ENCODE peak calls at places on chromosomes 1 and 21, in seven cellular contexts. T, B, C, I, J, O and G are unnamed samples.

GRCh38 chr1:157359309-157360020 is 192.8 kb downstream of the FCRL5 start:
- DNase-seq in C (no peak), T (no peak), J (no peak), I (no peak), B (no peak), O (no peak), G (no peak)

GRCh38 chr1:155978973-155979429 is 654 bp upstream of the ARHGEF2 start:
- DNase-seq in I (no peak), C (peak), T (peak), O (no peak), J (peak), B (no peak), G (no peak)

GRCh38 chr1:57131701-57132394 is 166.0 kb upstream of the C8B start:
- DNase-seq in J (no peak), C (peak), B (no peak), I (no peak), T (no peak), O (no peak), G (no peak)

GRCh38 chr1:226209307-226210059 is 14.0 kb upstream of the MIXL1 start:
- DNase-seq in C (no peak), I (no peak), B (no peak), T (no peak), J (no peak), O (no peak), G (no peak)

GRCh38 chr1:213821175-213821942 is 166.4 kb upstream of the PROX1 start:
- DNase-seq in T (no peak), J (no peak), O (no peak), B (no peak), C (no peak), I (no peak), G (no peak)

GRCh38 chr1:222061711-222062359 is 319.9 kb upstream of the DUSP10 start:
- DNase-seq in J (no peak), I (no peak), O (no peak), T (no peak), B (no peak), C (no peak), G (no peak)

GRCh38 chr1:87853576-87854351 is 525.1 kb downstream of the LMO4 start:
- DNase-seq in C (no peak), I (no peak), O (no peak), B (no peak), T (peak), J (no peak), G (no peak)

GRCh38 chr21:43302769-43303168 is 124.2 kb downstream of the SIK1 start:
- DNase-seq in T (no peak), C (no peak), O (no peak), B (no peak), J (no peak), I (no peak), G (no peak)

GRCh38 chr1:162660598-162660997 is 28.3 kb downstream of the DDR2 start:
- DNase-seq in J (no peak), C (no peak), B (no peak), T (no peak), I (no peak), O (no peak), G (no peak)

GRCh38 chr1:20437640-20438039 is 48.4 kb downstream of the CAMK2N1 start:
- DNase-seq in I (no peak), J (no peak), B (no peak), O (no peak), C (no peak), T (no peak), G (no peak)

GRCh38 chr1:18234790-18235242 is 127.2 kb downstream of the IGSF21 start:
- DNase-seq in T (peak), J (peak), O (peak), C (peak), I (no peak), B (no peak), G (peak)

GRCh38 chr1:26127235-26128163 is 15.9 kb downstream of the PDIK1L start:
- DNase-seq in T (no peak), J (no peak), C (no peak), B (no peak), I (no peak), O (no peak), G (no peak)

GRCh38 chr1:5951846-5952410 is 40.3 kb downstream of the NPHP4 start:
- DNase-seq in T (no peak), I (peak), B (no peak), O (no peak), J (no peak), C (no peak), G (no peak)

GRCh38 chr1:92994105-92994712 is 32.9 kb upstream of the DIPK1A start:
- DNase-seq in J (peak), T (peak), O (peak), C (peak), I (no peak), B (peak), G (peak)

GRCh38 chr1:201191723-201192477 is 1.3 kb downstream of the IGFN1 start:
- DNase-seq in O (peak), T (peak), J (peak), I (no peak), C (peak), B (peak), G (no peak)

GRCh38 chr1:172708452-172708851 is 49.5 kb downstream of the FASLG start:
- DNase-seq in J (no peak), I (no peak), B (no peak), C (no peak), T (no peak), O (no peak), G (no peak)

GRCh38 chr1:206005761-206006160 is 2.6 kb upstream of the RAB7B start:
- DNase-seq in O (no peak), B (no peak), J (no peak), T (no peak), I (no peak), C (no peak), G (no peak)

GRCh38 chr1:230972855-230973271 is 5.8 kb downstream of the TTC13 start:
- DNase-seq in T (no peak), B (no peak), C (no peak), O (no peak), J (no peak), I (no peak), G (no peak)

GRCh38 chr1:44723064-44723463 is 7.9 kb downstream of the RNU5D-1 start:
- DNase-seq in I (no peak), C (no peak), B (no peak), J (no peak), O (no peak), T (no peak), G (no peak)

GRCh38 chr1:160256396-160257046 is 5.8 kb downstream of the DCAF8 start:
- DNase-seq in O (peak), T (peak), C (peak), I (no peak), B (no peak), J (peak), G (no peak)

GRCh38 chr1:15152318-15153183 is 996 bp upstream of the TMEM51 start:
- DNase-seq in J (peak), B (peak), O (peak), T (peak), C (peak), I (peak), G (no peak)

GRCh38 chr1:19439464-19440171 is 45.7 kb downstream of the CAPZB start:
- DNase-seq in J (peak), T (no peak), C (no peak), B (no peak), I (no peak), O (no peak), G (no peak)

GRCh38 chr1:109240158-109241152 is 8.9 kb upstream of the CELSR2 start:
- DNase-seq in O (peak), T (peak), B (no peak), J (no peak), C (peak), I (no peak), G (no peak)

GRCh38 chr1:7478797-7479499 is 292.1 kb upstream of the VAMP3 start:
- DNase-seq in B (no peak), O (peak), I (peak), T (peak), C (no peak), J (no peak), G (no peak)

GRCh38 chr21:40117236-40117635 is 250.0 kb downstream of the PCP4 start:
- DNase-seq in I (no peak), O (no peak), C (no peak), J (no peak), B (no peak), T (no peak), G (no peak)

GRCh38 chr1:51648180-51649109 is 31.6 kb downstream of the OSBPL9 start:
- DNase-seq in B (no peak), C (no peak), T (peak), J (peak), O (peak), I (peak), G (no peak)

GRCh38 chr1:226181996-226182714 is 4.4 kb downstream of the ACBD3 start:
- DNase-seq in I (peak), C (peak), T (peak), J (peak), O (peak), B (peak), G (no peak)

GRCh38 chr1:112702067-112702395 is 4.9 kb downstream of the RHOC start:
- DNase-seq in O (no peak), J (no peak), T (no peak), B (no peak), I (no peak), C (no peak), G (no peak)

GRCh38 chr1:182147136-182147815 is 85.8 kb upstream of the ZNF648 start:
- DNase-seq in I (no peak), C (no peak), O (no peak), T (no peak), J (no peak), B (no peak), G (peak)